ENCODE peak calls at places on chromosomes 5 and 9, in five cellular contexts. E is A549, I is GM23338, B is HepG2, N is GM12878. T is an unnamed sample.

GRCh38 chr5:171336486-171337206 is 27.6 kb downstream of the TLX3 start:
- DNase-seq in E (peak; percentile 70), I (peak; percentile 67), B (no peak), N (no peak), T (no peak)

GRCh38 chr5:169875091-169875727 is 105.1 kb downstream of the INSYN2B start:
- DNase-seq in E (no peak), I (no peak), B (no peak), N (no peak), T (no peak)

GRCh38 chr9:79360387-79361347 is 211.1 kb upstream of the TLE4 start:
- DNase-seq in E (peak; percentile 6), I (peak; percentile 72), B (no peak), N (no peak), T (no peak)

GRCh38 chr5:147554285-147554817 is 44.5 kb upstream of the DPYSL3 start:
- DNase-seq in E (no peak), I (no peak), B (no peak), N (no peak), T (no peak)

GRCh38 chr5:67957374-67957773 is 258.2 kb upstream of the PIK3R1 start:
- DNase-seq in E (no peak), I (no peak), B (no peak), N (no peak), T (no peak)

GRCh38 chr5:179746872-179747271 is 14.2 kb downstream of the MAML1 start:
- DNase-seq in E (no peak), I (no peak), B (no peak), N (no peak), T (no peak)

GRCh38 chr9:7370378-7370777 is 429.2 kb downstream of the DMAC1 start:
- DNase-seq in E (no peak), I (no peak), B (peak; percentile 25), N (no peak), T (no peak)

GRCh38 chr5:158903006-158903405 is 196.7 kb downstream of the EBF1 start:
- DNase-seq in E (no peak), I (no peak), B (no peak), N (no peak), T (no peak)

GRCh38 chr5:146089287-146089686 is 16.1 kb downstream of the PLAC8L1 start:
- DNase-seq in E (no peak), I (no peak), B (no peak), N (no peak), T (no peak)

GRCh38 chr9:134525841-134526797 is 115.5 kb upstream of the COL5A1 start:
- DNase-seq in E (no peak), I (no peak), B (no peak), N (no peak), T (no peak)

GRCh38 chr5:157203417-157203816 is 22.8 kb downstream of the ITK start:
- DNase-seq in E (no peak), I (no peak), B (no peak), N (no peak), T (no peak)

GRCh38 chr5:37730896-37731455 is 108.9 kb downstream of the GDNF start:
- DNase-seq in E (no peak), I (no peak), B (no peak), N (no peak), T (no peak)

GRCh38 chr9:84754896-84755295 is 85.4 kb downstream of the NTRK2 start:
- DNase-seq in E (no peak), I (no peak), B (no peak), N (no peak), T (no peak)

DNA sequence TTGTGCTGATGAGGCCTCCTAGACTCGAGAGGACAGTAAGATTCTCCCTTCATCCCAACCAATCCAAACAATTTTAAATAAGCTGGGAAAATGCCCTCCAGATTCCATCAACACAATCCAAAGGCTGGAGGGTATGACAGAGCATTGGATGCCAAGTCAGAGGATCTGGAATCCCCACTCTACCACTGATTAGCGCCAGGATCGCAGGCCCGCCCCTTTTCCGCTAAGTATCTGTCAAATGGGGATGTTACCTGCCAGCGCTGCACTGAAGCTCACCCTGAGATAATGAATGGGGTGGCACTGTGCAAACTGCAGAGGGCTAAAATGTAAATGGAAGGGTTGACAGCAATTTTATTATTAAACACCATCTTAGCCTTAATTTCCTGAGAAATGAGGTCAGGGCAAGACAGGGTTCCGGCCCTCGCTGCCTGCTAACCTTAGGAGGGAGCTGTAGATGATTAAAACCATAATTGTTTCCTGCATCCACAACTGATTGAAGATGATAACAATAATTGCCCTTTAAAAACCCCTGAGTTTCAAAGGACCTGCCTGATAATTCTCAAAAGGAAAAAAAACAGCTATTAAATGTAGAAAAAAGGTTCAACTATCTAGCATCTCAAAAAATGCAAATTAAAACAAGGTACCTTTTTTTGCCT is 31.6 kb upstream of the GABBR2 start:
- DNase-seq in E (no peak), I (no peak), B (no peak), N (no peak), T (no peak)
- H3K27ac ChIP-seq in E (no peak overlapping the region), I (no peak overlapping the region), B (no peak overlapping the region), N (no peak overlapping the region), T (no peak overlapping the region)

GRCh38 chr5:59769041-59769360 is 124.5 kb downstream of the PDE4D start:
- DNase-seq in E (no peak), I (no peak), B (no peak), N (no peak), T (no peak)

GRCh38 chr5:59770953-59771352 is 122.6 kb downstream of the PDE4D start:
- DNase-seq in E (no peak), I (no peak), B (no peak), N (no peak), T (no peak)

GRCh38 chr5:59768204-59769040 is 125.1 kb downstream of the PDE4D start:
- DNase-seq in E (peak; percentile 90), I (peak; percentile 81), B (peak; percentile 77), N (no peak), T (no peak)

GRCh38 chr5:59767753-59768159 is 125.8 kb downstream of the PDE4D start:
- DNase-seq in E (no peak), I (no peak), B (no peak), N (no peak), T (no peak)

DNA sequence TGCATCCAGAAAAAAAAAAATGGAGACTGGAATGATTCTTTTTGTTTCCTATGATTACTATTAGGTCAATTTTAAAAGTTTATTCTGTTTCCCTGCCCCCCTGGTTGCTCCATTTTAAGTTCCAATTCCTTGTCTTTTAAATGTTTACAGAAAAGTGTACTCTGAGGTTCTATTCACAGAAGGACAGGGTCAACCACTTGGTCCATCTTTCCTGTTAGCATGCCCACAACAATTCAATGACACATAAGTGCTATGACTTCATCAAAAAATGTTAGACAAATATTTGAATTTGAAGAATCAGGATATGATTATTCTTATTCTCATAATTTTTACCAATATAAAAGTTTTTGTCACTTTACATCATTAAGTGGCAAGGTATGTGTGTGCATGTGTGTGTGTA is 123.7 kb downstream of the PDE4D start:
- DNase-seq in E (no peak), I (no peak), B (no peak), N (no peak), T (no peak)
- TF ChIP-seq JUNB in E (no peak), I (no peak), B (no peak), N (no peak), T (no peak)

DNA sequence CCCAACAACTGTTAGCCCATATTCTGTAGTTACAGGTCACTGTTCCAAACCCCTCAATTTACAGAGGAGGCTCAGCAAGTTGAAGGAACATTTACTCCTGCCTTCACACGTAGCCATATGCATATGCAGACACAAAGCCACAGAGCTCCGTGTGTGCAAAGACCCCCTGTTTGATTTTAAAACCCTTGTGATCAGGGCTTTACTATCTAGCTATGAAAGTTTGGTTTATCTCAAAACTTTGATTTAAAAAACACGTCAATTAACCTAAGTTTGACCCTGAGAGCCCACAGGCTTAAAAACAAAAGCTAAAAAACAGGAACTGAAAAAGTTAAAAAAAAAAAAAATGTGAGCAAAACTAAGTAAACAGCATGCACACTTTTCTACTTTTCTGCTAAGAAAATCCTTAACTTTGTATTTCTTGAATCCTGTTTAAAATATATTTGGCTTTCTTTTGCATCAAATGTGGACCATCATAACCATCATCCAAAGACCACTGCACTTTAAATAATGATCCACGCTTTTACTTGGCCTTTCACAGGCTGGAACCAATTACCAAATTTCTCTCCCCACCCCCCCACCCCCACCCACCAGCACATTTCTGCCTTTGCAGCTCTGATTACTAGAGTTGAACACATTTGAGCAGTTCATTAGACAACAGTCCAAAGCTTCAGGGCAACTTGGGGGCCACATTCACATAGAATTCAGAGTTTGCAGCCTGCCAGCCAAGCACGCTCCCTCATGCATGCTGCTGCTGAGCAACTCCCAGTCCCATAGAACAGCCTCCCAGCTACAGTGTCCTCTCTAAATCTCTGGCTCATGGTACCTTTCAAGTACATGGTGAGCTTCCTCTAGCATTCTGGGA is 128.8 kb upstream of the MAP3K1 start:
- DNase-seq in E (no peak), I (no peak), B (no peak), N (peak; percentile 46), T (no peak)
- H3K27ac ChIP-seq in E (no peak overlapping the region), I (no peak overlapping the region), B (no peak overlapping the region), N (peak overlapping the region; percentile 68), T (no peak overlapping the region)

GRCh38 chr9:110555971-110556370 is 23.6 kb downstream of the SVEP1 start:
- DNase-seq in E (peak; percentile 61), I (no peak), B (peak; percentile 62), N (no peak), T (no peak)
- TF ChIP-seq JUNB in E (peak; percentile 46), I (no peak), B (no peak), N (no peak), T (no peak)

T was measured in K562.